ENCODE peak calls at places on chromosomes 3 and 15, in four cellular contexts. B is K562, E is GM12878, Z is H1. Y is an unnamed sample.
A peak's percentile ranks its signal among the peaks of the same experiment; 100 is the strongest.

GRCh38 chr3:150609988-150610387 is 6.9 kb downstream of the SELENOT start:
- DNase-seq in B (no peak), Z (no peak), E (no peak), Y (no peak)

GRCh38 chr3:126003447-126004190 is 34.6 kb downstream of the ROPN1B start:
- DNase-seq in E (no peak), Z (no peak), B (no peak), Y (no peak)

GRCh38 chr15:31326729-31327673 is at the start of gene KLF13:
- DNase-seq in E (no peak), Z (no peak), B (peak; percentile 51), Y (no peak)

GRCh38 chr3:173700336-173700735 is 302.8 kb downstream of the NLGN1 start:
- DNase-seq in Z (no peak), B (no peak), E (no peak), Y (no peak)

GRCh38 chr3:195909294-195909644 is 918 bp upstream of the TNK2 start:
- DNase-seq in B (no peak), E (no peak), Z (no peak), Y (no peak)

GRCh38 chr3:177249203-177249602 is 51.9 kb upstream of the TBL1XR1 start:
- DNase-seq in Z (no peak), E (no peak), B (no peak), Y (no peak)

GRCh38 chr15:40894689-40895308 is 549 bp downstream of the VPS18 start:
- DNase-seq in Z (no peak), E (no peak), B (peak; percentile 86), Y (peak; percentile 73)

GRCh38 chr3:141618938-141619337 is 119.2 kb upstream of the RNF7 start:
- DNase-seq in E (no peak), B (no peak), Z (no peak), Y (no peak)

GRCh38 chr3:177528306-177529070 is 331.2 kb upstream of the TBL1XR1 start:
- DNase-seq in Z (no peak), B (no peak), E (no peak), Y (no peak)

GRCh38 chr3:141143546-141143945 is 88.1 kb upstream of the PXYLP1 start:
- DNase-seq in E (no peak), B (no peak), Z (no peak), Y (no peak)

GRCh38 chr3:150317469-150317868 is 90.6 kb upstream of the TSC22D2 start:
- DNase-seq in Z (no peak), B (no peak), E (no peak), Y (no peak)

GRCh38 chr15:100601628-100602063 is 338 bp downstream of the LINS1 start:
- DNase-seq in B (no peak), Z (no peak), E (no peak), Y (no peak)

GRCh38 chr3:28576590-28577220 is 228.1 kb upstream of the AZI2 start:
- DNase-seq in B (no peak), Z (no peak), E (no peak), Y (no peak)

GRCh38 chr3:3110299-3110630 is at the start of gene IL5RA:
- DNase-seq in E (no peak), Z (no peak), B (no peak), Y (no peak)

GRCh38 chr3:9778102-9778501 is 8.4 kb upstream of the CAMK1 start:
- DNase-seq in Z (no peak), E (no peak), B (no peak), Y (no peak)

GRCh38 chr3:50542177-50543034 is 25.1 kb downstream of the C3orf18 start:
- DNase-seq in Z (peak; percentile 50), E (no peak), B (peak; percentile 69), Y (peak; percentile 87)

DNA sequence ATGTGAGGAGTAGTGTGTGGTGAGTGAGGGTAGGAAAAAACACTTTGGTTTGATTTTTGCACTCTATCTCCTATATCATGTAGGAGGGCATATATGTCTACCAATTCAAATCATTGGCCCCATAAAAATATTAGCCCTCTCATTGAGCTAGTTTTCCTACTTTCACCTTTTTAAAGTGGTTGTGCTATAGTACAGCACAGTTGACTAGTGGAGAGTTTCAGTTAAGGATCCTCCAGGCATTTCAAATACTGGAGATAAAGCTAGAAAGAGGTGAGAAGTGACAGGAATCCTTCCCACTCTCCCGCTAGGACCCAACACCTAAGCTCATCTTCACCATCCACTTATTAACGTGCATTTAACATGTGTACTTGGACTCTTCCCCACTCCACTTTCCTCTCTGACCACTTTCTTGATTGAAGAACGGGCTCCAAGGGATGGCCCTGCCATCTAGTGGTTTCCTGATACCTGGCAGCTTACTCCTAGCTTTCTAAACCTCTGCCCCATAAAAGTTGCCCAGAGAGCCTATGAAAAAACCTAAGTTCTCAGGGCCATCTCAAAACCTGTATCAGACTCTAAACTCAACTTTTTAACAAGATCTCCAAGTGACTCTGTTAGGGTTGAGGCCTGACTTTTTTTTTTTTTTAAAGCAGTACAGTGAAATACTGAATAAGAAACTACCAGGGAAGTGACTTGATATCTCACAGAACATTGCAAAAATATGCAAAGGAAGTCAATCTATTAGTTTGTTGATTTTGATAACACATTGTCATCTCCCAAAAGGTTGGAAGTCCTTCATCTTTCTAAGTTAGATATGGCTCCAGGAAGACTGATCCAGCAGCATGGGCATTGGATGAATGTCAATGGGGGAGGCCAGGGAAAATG is 17.9 kb downstream of the IL12A start:
- DNase-seq in E (no peak), B (peak; percentile 18), Z (no peak), Y (peak; percentile 43)
- TF ChIP-seq ATF2 in E (no peak), B (no peak), Z (no peak), Y (no peak)

DNA sequence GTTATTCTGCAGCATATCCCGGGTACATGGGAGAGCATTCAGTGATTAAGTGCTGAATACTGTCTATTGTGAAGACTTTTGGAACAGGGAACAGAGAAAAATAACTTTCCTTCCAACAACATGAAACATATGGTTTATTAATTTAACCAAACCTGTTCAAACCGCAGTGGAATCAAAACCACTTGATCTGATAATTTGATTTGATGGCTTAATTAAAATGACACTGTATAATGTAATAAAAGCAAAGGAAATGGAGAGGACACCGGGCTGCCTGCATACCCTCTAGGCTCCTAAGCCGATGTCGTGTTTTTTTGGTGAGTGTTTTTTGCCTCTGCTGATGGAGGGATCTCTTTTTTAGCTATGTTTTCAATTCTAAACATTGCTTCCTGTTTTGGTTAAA is 199.2 kb downstream of the FEZF2 start:
- DNase-seq in B (no peak), Z (no peak), E (no peak), Y (no peak)
- TF ChIP-seq ATF2 in B (no peak), Z (no peak), E (no peak), Y (no peak)

DNA sequence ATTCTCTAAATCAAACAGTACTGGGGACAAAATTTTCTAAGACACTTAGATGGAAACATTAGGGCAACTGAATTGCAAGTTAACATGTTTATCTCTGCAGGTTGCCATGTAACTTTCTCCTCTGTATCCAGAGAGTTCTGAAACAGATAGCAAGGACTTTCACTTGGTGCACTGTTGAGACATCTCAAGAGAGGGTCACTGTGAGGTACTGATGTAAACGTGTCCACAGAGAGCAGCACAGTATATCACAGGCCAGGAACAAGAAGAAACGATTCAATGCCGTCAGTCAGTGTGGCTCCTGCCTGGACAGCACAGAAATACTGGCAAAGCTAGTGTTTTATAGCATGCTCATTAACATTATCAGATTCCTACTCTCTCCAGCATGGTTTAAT is 102.9 kb downstream of the IMPG2 start:
- DNase-seq in E (no peak), Z (no peak), B (no peak), Y (no peak)
- TF ChIP-seq ATF2 in E (no peak), Z (no peak), B (no peak), Y (no peak)

GRCh38 chr15:48332642-48333034 is 1.4 kb downstream of the DUT start:
- DNase-seq in E (no peak), B (no peak), Z (no peak), Y (no peak)
- TF ChIP-seq ATF2 in E (no peak), B (no peak), Z (no peak), Y (no peak)

GRCh38 chr15:78205337-78205736 is 29.0 kb downstream of the ACSBG1 start:
- DNase-seq in E (no peak), B (no peak), Z (no peak), Y (no peak)

GRCh38 chr15:78201281-78202190 is 32.8 kb downstream of the ACSBG1 start:
- DNase-seq in E (no peak), B (no peak), Z (no peak), Y (no peak)

GRCh38 chr15:78205856-78206255 is 28.5 kb downstream of the ACSBG1 start:
- DNase-seq in E (no peak), Z (no peak), B (no peak), Y (no peak)

GRCh38 chr15:78204351-78205309 is 29.7 kb downstream of the ACSBG1 start:
- DNase-seq in Z (no peak), E (no peak), B (no peak), Y (no peak)

GRCh38 chr15:78203346-78204225 is 30.8 kb downstream of the ACSBG1 start:
- DNase-seq in Z (no peak), E (no peak), B (no peak), Y (no peak)
- TF ChIP-seq ATF2 in Z (no peak), E (no peak), B (no peak), Y (no peak)

GRCh38 chr3:41148901-41149300 is 50.4 kb upstream of the CTNNB1 start:
- DNase-seq in Z (no peak), B (no peak), E (no peak), Y (no peak)

GRCh38 chr3:41141431-41142164 is 57.7 kb upstream of the CTNNB1 start:
- DNase-seq in B (no peak), E (no peak), Z (no peak), Y (no peak)

GRCh38 chr3:41148446-41148845 is 50.9 kb upstream of the CTNNB1 start:
- DNase-seq in E (no peak), Z (no peak), B (no peak), Y (no peak)

GRCh38 chr3:41143421-41144031 is 55.8 kb upstream of the CTNNB1 start:
- DNase-seq in E (no peak), B (no peak), Z (no peak), Y (no peak)

GRCh38 chr3:41144631-41145030 is 54.7 kb upstream of the CTNNB1 start:
- DNase-seq in E (no peak), B (no peak), Z (no peak), Y (no peak)
- TF ChIP-seq ATF2 in E (no peak), B (no peak), Z (no peak), Y (no peak)

GRCh38 chr3:123667784-123668183 is 82.9 kb upstream of the HACD2 start:
- DNase-seq in Z (no peak), E (no peak), B (no peak), Y (no peak)
- TF ChIP-seq ATF2 in Z (no peak), E (no peak), B (no peak), Y (no peak)

DNA sequence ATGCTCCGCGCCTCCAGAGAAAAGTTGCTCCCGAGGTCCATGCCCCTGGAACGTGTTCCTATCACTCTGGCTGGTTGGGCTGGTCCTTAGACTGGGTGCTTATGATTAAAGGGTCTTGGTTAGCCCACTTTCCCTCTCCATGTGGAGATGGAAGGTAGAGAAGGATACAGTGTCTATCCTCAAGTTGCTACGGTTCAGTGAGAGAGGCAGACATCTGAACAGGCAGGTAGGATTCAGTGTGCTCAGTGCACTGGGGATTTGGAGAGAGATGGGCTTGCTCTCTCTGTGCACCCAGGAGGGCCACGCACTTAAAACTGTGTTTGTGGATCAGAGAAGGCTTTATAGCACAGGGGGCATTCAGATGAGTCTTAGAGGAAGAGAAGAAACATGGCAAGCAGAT is 63.0 kb downstream of the RPL39L start:
- DNase-seq in E (no peak), B (no peak), Z (no peak), Y (no peak)
- TF ChIP-seq ATF2 in E (no peak), B (no peak), Z (no peak), Y (no peak)